ENCODE peak calls at places on chromosomes 11 and 22, in four cellular contexts. E is Caki2, M is prostate gland, P is NCI-H2081. R is an unnamed sample.
A peak's percentile ranks its signal among the peaks of the same experiment; 100 is the strongest.

GRCh38 chr11:83056204-83056603 is 15.5 kb downstream of the RAB30 start:
- DNase-seq in P (no peak), E (no peak), M (no peak), R (no peak)

GRCh38 chr11:1964955-1965354 is 17.8 kb downstream of the MRPL23 start:
- DNase-seq in M (no peak), E (no peak), P (no peak), R (no peak)

GRCh38 chr11:5550440-5551095 is 2.2 kb upstream of the OR52H1 start:
- DNase-seq in M (no peak), P (no peak), E (no peak), R (peak; percentile 22)

GRCh38 chr11:123047265-123047946 is 14.5 kb downstream of the HSPA8 start:
- DNase-seq in P (no peak), E (no peak), M (no peak), R (no peak)

GRCh38 chr22:42315392-42315756 is 44.9 kb upstream of the TCF20 start:
- DNase-seq in E (no peak), P (no peak), M (no peak), R (no peak)

GRCh38 chr22:31474743-31475142 is 14.9 kb downstream of the EIF4ENIF1 start:
- DNase-seq in E (no peak), P (no peak), M (no peak), R (no peak)

GRCh38 chr11:8060801-8061554 is 20.0 kb upstream of the TUB start:
- DNase-seq in P (no peak), M (no peak), E (no peak), R (peak; percentile 49)

GRCh38 chr22:37604875-37605274 is 3.8 kb upstream of the GGA1 start:
- DNase-seq in P (no peak), M (no peak), E (no peak), R (no peak)

GRCh38 chr11:63535734-63536133 is 874 bp upstream of the PLAAT4 start:
- DNase-seq in P (no peak), M (no peak), E (no peak), R (peak; percentile 40)

GRCh38 chr22:22771696-22772377 is 115.8 kb upstream of the IGLL5 start:
- DNase-seq in M (no peak), P (no peak), E (no peak), R (no peak)

GRCh38 chr11:75554258-75555022 is 7.6 kb upstream of the SERPINH1 start:
- DNase-seq in P (no peak), M (peak; percentile 19), E (no peak), R (peak; percentile 92)

GRCh38 chr11:27913650-27914049 is 194.3 kb downstream of the KIF18A start:
- DNase-seq in P (no peak), E (no peak), M (no peak), R (peak; percentile 62)

GRCh38 chr11:15843309-15843857 is 513.0 kb downstream of the SOX6 start:
- DNase-seq in P (no peak), M (peak; percentile 33), E (no peak), R (peak; percentile 38)

GRCh38 chr11:45807792-45808238 is 2.9 kb downstream of the SLC35C1 start:
- DNase-seq in P (no peak), M (no peak), E (no peak), R (no peak)

GRCh38 chr11:100618914-100619313 is 68.2 kb upstream of the ARHGAP42 start:
- DNase-seq in E (no peak), M (no peak), P (no peak), R (no peak)

GRCh38 chr11:117473692-117474091 is 146.0 kb downstream of the CEP164 start:
- DNase-seq in E (no peak), M (no peak), P (peak; percentile 90), R (no peak)

GRCh38 chr11:96256604-96257003 is 86.4 kb downstream of the MAML2 start:
- DNase-seq in E (no peak), M (no peak), P (no peak), R (no peak)

GRCh38 chr11:9203715-9204311 is 61.3 kb downstream of the DENND5A start:
- DNase-seq in P (no peak), E (no peak), M (no peak), R (no peak)

GRCh38 chr22:27124336-27125023 is 467.1 kb downstream of the MIAT start:
- DNase-seq in P (no peak), M (no peak), E (no peak), R (no peak)

GRCh38 chr11:34203377-34203801 is 98.0 kb downstream of the NAT10 start:
- DNase-seq in E (no peak), M (no peak), P (no peak), R (no peak)

GRCh38 chr11:127110542-127110941 is 110.0 kb upstream of the KIRREL3 start:
- DNase-seq in M (no peak), E (no peak), P (no peak), R (no peak)

GRCh38 chr11:25293166-25293565 is 796.3 kb downstream of the LUZP2 start:
- DNase-seq in M (no peak), P (no peak), E (no peak), R (no peak)

GRCh38 chr11:88494857-88495256 is 157.3 kb upstream of the CTSC start:
- DNase-seq in E (no peak), P (no peak), M (no peak), R (no peak)

GRCh38 chr11:34631297-34631696 is 10.4 kb downstream of the EHF start:
- DNase-seq in M (no peak), E (no peak), P (no peak), R (no peak)

GRCh38 chr11:76288166-76288978 is 82.1 kb upstream of the WNT11 start:
- DNase-seq in M (no peak), E (no peak), P (no peak), R (no peak)

GRCh38 chr11:15189646-15190365 is 75.1 kb downstream of the INSC start:
- DNase-seq in E (no peak), M (no peak), P (no peak), R (no peak)

GRCh38 chr22:24843048-24843447 is 37.0 kb downstream of the SGSM1 start:
- DNase-seq in E (peak; percentile 18), M (no peak), P (no peak), R (no peak)

GRCh38 chr11:68271023-68271780 is 571 bp downstream of the C11orf24 start:
- DNase-seq in P (peak; percentile 47), M (no peak), E (peak; percentile 49), R (peak; percentile 80)

GRCh38 chr11:69864589-69864929 is 45.3 kb upstream of the FGF3 start:
- DNase-seq in E (no peak), P (no peak), M (no peak), R (no peak)

GRCh38 chr22:33271390-33272161 is 213.4 kb upstream of the SYN3 start:
- DNase-seq in P (no peak), M (peak; percentile 87), E (no peak), R (peak; percentile 63)

GRCh38 chr11:70201876-70202861 is 927 bp upstream of the FADD start:
- DNase-seq in P (no peak), E (no peak), M (no peak), R (no peak)

GRCh38 chr22:40414306-40414705 is 43.9 kb downstream of the SGSM3 start:
- DNase-seq in E (peak; percentile 16), M (no peak), P (no peak), R (no peak)

GRCh38 chr11:75333022-75333806 is 18.2 kb downstream of the ARRB1 start:
- DNase-seq in M (no peak), E (no peak), P (no peak), R (no peak)

GRCh38 chr11:8908099-8908498 is 2.9 kb upstream of the AKIP1 start:
- DNase-seq in P (no peak), E (no peak), M (no peak), R (no peak)

GRCh38 chr22:36350751-36351594 is 36.8 kb downstream of the MYH9 start:
- DNase-seq in M (no peak), E (peak; percentile 71), P (no peak), R (peak; percentile 83)

GRCh38 chr11:133827556-133827955 is 17.8 kb downstream of the SPATA19 start:
- DNase-seq in E (no peak), M (no peak), P (no peak), R (no peak)

GRCh38 chr22:39428597-39429071 is 28.2 kb upstream of the MGAT3 start:
- DNase-seq in E (no peak), M (no peak), P (peak; percentile 54), R (peak; percentile 40)

R was measured in Daoy.